ENCODE peak calls at places on chromosomes 4 and X, in six cellular contexts. D is HFFc6, F is AG04450, W is OCI-LY7, L is osteocyte, N is tibial artery. T is an unnamed sample.

GRCh38 chr4:47696823-47697222 is 141.0 kb downstream of the CORIN start:
- DNase-seq in D (no peak), F (no peak), W (no peak), L (no peak), N (no peak), T (no peak)

GRCh38 chrX:100296183-100296753 is 113.8 kb downstream of the PCDH19 start:
- DNase-seq in D (no peak), F (no peak), W (no peak), L (no peak), N (no peak), T (no peak)

GRCh38 chr4:169033660-169034059 is 23.6 kb upstream of the CBR4 start:
- DNase-seq in D (no peak), F (no peak), W (no peak), L (no peak), N (no peak), T (no peak)

GRCh38 chr4:11698846-11699590 is 270.3 kb upstream of the HS3ST1 start:
- DNase-seq in D (peak; percentile 76), F (no peak), W (no peak), L (no peak), N (no peak), T (no peak)

GRCh38 chrX:96985046-96985445 is 101.3 kb downstream of the RPA4 start:
- DNase-seq in D (no peak), F (no peak), W (no peak), L (no peak), N (no peak), T (no peak)

GRCh38 chr4:119184128-119184527 is 28.4 kb upstream of the USP53 start:
- DNase-seq in D (no peak), F (no peak), W (no peak), L (no peak), N (no peak), T (no peak)

GRCh38 chr4:41540687-41541086 is 2.7 kb downstream of the LIMCH1 start:
- DNase-seq in D (no peak), F (no peak), W (no peak), L (no peak), N (no peak), T (no peak)

GRCh38 chr4:94160774-94161173 is 46.9 kb upstream of the SMARCAD1 start:
- DNase-seq in D (no peak), F (no peak), W (no peak), L (no peak), N (no peak), T (no peak)

GRCh38 chrX:77436271-77436670 is 10.9 kb upstream of the FGF16 start:
- DNase-seq in D (no peak), F (no peak), W (no peak), L (no peak), N (no peak), T (no peak)

GRCh38 chrX:150544835-150545790 is 23.3 kb upstream of the MTM1 start:
- DNase-seq in D (no peak), F (no peak), W (no peak), L (no peak), N (no peak), T (no peak)

GRCh38 chrX:28876415-28876814 is 289.2 kb downstream of the IL1RAPL1 start:
- DNase-seq in D (no peak), F (no peak), W (no peak), L (no peak), N (no peak), T (no peak)

GRCh38 chr4:7677086-7677485 is 242.4 kb upstream of the PSAPL1 start:
- DNase-seq in D (no peak), F (no peak), W (no peak), L (no peak), N (no peak), T (no peak)

GRCh38 chr4:152392079-152392478 is 143.8 kb downstream of the FBXW7 start:
- DNase-seq in D (no peak), F (no peak), W (no peak), L (no peak), N (no peak), T (no peak)

GRCh38 chr4:10118355-10119004 is 1.9 kb upstream of the WDR1 start:
- DNase-seq in D (no peak), F (no peak), W (no peak), L (no peak), N (no peak), T (no peak)

GRCh38 chr4:41209187-41209586 is 5.2 kb downstream of the APBB2 start:
- DNase-seq in D (no peak), F (no peak), W (no peak), L (no peak), N (no peak), T (no peak)

GRCh38 chr4:42627887-42628646 is 28.8 kb downstream of the ATP8A1 start:
- DNase-seq in D (no peak), F (no peak), W (peak; percentile 81), L (no peak), N (peak; percentile 81), T (no peak)

GRCh38 chr4:5691491-5692132 is 16.7 kb downstream of the EVC2 start:
- DNase-seq in D (no peak), F (no peak), W (no peak), L (no peak), N (no peak), T (no peak)

GRCh38 chr4:105145913-105146285 is 777 bp upstream of the TET2 start:
- DNase-seq in D (no peak), F (no peak), W (no peak), L (no peak), N (peak; percentile 66), T (no peak)

GRCh38 chr4:16056681-16057400 is 27.0 kb downstream of the PROM1 start:
- DNase-seq in D (no peak), F (no peak), W (no peak), L (no peak), N (peak; percentile 70), T (no peak)

GRCh38 chr4:57100979-57101629 is 9.1 kb downstream of the IGFBP7 start:
- DNase-seq in D (no peak), F (no peak), W (no peak), L (no peak), N (no peak), T (no peak)

GRCh38 chr4:156939801-156940200 is 31.8 kb downstream of the PDGFC start:
- DNase-seq in D (no peak), F (no peak), W (no peak), L (no peak), N (no peak), T (no peak)

GRCh38 chr4:62075082-62075481 is 875.0 kb downstream of the ADGRL3 start:
- DNase-seq in D (no peak), F (no peak), W (no peak), L (no peak), N (no peak), T (no peak)

GRCh38 chr4:107058828-107059227 is 22.7 kb upstream of the DKK2 start:
- DNase-seq in D (no peak), F (no peak), W (no peak), L (no peak), N (no peak), T (no peak)

GRCh38 chr4:5204781-5205180 is 153.5 kb downstream of the STK32B start:
- DNase-seq in D (no peak), F (no peak), W (no peak), L (no peak), N (no peak), T (no peak)

GRCh38 chr4:63901311-63901710 is 507.9 kb downstream of the TECRL start:
- DNase-seq in D (no peak), F (no peak), W (no peak), L (no peak), N (no peak), T (no peak)

GRCh38 chr4:182955411-182955810 is 38.2 kb upstream of the DCTD start:
- DNase-seq in D (peak; percentile 73), F (no peak), W (no peak), L (no peak), N (no peak), T (no peak)

DNA sequence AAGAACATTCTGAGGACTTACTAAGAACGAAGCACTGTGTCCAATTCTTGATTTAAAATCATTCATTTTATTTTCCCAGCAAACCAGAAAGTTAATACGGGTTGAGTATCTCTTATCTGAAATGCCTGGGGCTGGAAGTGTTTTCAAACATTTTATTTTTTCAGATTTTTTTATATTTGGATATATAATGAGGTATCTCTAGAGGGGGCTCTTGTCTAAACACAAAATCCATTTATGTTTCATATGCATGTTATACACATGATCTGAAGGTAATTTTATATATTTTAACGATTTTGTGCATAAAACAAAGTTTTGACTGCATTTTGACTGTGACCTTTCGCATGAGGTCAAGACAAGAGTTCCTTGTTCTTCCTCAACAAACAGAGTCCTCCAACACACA is 320.9 kb downstream of the ASMT start:
- DNase-seq in D (no peak), F (no peak), W (no peak), L (no peak), N (no peak), T (no peak)
- TF ChIP-seq CTCF in D (no peak), F (no peak), W (peak; percentile 65), L (peak; percentile 17), N (no peak), T (no peak)

DNA sequence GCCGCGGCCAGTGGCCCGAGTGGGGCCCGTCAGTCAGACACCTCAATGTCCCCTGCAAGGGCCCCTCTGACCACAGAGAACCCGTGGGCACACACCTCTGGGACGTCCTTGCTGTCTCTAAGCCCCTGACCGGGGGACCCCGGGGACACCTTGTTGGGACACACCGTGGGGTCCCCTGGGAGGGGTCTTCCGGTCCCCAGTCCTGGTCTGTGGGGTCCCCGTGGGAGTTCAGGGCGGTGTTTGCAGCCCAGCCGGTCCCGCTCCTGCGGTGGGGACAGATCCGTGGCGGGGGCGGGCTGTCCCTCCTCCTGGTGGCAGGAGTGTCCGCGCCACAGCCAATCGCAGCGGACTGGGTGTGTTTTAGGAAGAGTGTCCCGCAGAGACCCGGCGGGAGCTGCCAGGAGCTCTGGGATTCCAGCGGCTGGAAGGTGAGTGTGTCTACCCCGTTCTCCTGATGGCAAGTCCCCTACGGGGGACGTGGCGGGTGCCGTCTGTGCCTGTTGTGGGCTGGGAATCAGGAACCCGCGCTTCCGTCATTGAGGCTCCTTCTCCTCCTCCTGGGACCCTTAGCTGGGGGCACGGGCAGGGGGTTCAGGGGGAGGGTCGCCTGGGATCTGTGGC is 5.1 kb upstream of the PLCXD1 start:
- DNase-seq in D (peak; percentile 66), F (no peak), W (no peak), L (no peak), N (peak; percentile 82), T (no peak)
- TF ChIP-seq CTCF in D (peak; percentile 45), F (no peak), W (no peak), L (no peak), N (peak; percentile 30), T (peak; percentile 22)

GRCh38 chr4:44256414-44256813 is 192.2 kb downstream of the KCTD8 start:
- DNase-seq in D (no peak), F (no peak), W (no peak), L (no peak), N (no peak), T (no peak)
- TF ChIP-seq CTCF in D (no peak), F (no peak), W (no peak), L (no peak), N (no peak), T (peak; percentile 44)

GRCh38 chr4:155400893-155401292 is 24.1 kb upstream of the MAP9 start:
- DNase-seq in D (no peak), F (no peak), W (no peak), L (no peak), N (no peak), T (no peak)

GRCh38 chr4:155407480-155407879 is 30.7 kb upstream of the MAP9 start:
- DNase-seq in D (no peak), F (no peak), W (no peak), L (no peak), N (no peak), T (no peak)

GRCh38 chr4:155402941-155403340 is 26.2 kb upstream of the MAP9 start:
- DNase-seq in D (no peak), F (no peak), W (no peak), L (no peak), N (no peak), T (no peak)

GRCh38 chr4:155405059-155405458 is 28.3 kb upstream of the MAP9 start:
- DNase-seq in D (no peak), F (peak; percentile 16), W (no peak), L (no peak), N (no peak), T (no peak)

GRCh38 chr4:155403886-155404285 is 27.1 kb upstream of the MAP9 start:
- DNase-seq in D (peak; percentile 62), F (no peak), W (no peak), L (no peak), N (no peak), T (no peak)
- TF ChIP-seq CTCF in D (peak; percentile 62), F (peak; percentile 49), W (peak; percentile 25), L (peak; percentile 69), N (peak; percentile 43), T (peak; percentile 69)